ENCODE peak calls at places on chromosomes 12 and 14, in five cellular contexts. K, W, Q, H and X are unnamed samples.

GRCh38 chr12:38904932-38905479 is 385 bp downstream of the CPNE8 start:
- DNase-seq in H (peak), W (peak), K (peak), Q (peak), X (peak)

GRCh38 chr14:68140111-68140741 is 320.6 kb downstream of the RAD51B start:
- DNase-seq in W (peak), H (no peak), K (no peak), Q (no peak), X (no peak)

GRCh38 chr12:48423200-48423599 is 49.2 kb upstream of the ANP32D start:
- DNase-seq in W (peak), K (no peak), Q (no peak), H (no peak), X (no peak)

GRCh38 chr12:49962861-49963765 is 1.4 kb downstream of the AQP5 start:
- DNase-seq in W (no peak), Q (peak), H (peak), K (peak), X (peak)

GRCh38 chr14:23568600-23569310 is 1.2 kb upstream of the AP1G2 start:
- DNase-seq in Q (peak), W (no peak), H (peak), K (no peak), X (peak)

GRCh38 chr12:8816448-8816847 is 6.0 kb upstream of the A2ML1 start:
- DNase-seq in Q (no peak), H (no peak), W (no peak), K (no peak), X (no peak)

GRCh38 chr12:76413121-76413520 is 64.9 kb upstream of the BBS10 start:
- DNase-seq in K (no peak), H (no peak), W (no peak), Q (no peak), X (no peak)

GRCh38 chr12:101891462-101891971 is 14.1 kb downstream of the DRAM1 start:
- DNase-seq in Q (peak), H (no peak), W (peak), K (no peak), X (peak)

GRCh38 chr12:116982721-116983502 is 72.2 kb downstream of the FBXW8 start:
- DNase-seq in H (no peak), K (no peak), W (peak), Q (no peak), X (no peak)

GRCh38 chr14:73105727-73106126 is 30.6 kb upstream of the PSEN1 start:
- DNase-seq in H (no peak), W (no peak), Q (no peak), K (no peak), X (no peak)

GRCh38 chr12:108838194-108839010 is 19.0 kb downstream of the SSH1 start:
- DNase-seq in H (peak), Q (peak), K (peak), W (peak), X (peak)

GRCh38 chr14:94531187-94531586 is 21.9 kb upstream of the SERPINA12 start:
- DNase-seq in H (no peak), K (no peak), Q (no peak), W (no peak), X (no peak)

GRCh38 chr14:102491786-102492522 is 17.6 kb downstream of the ANKRD9 start:
- DNase-seq in K (peak), W (no peak), H (no peak), Q (peak), X (peak)

GRCh38 chr14:76961631-76962302 is 66.7 kb downstream of the IRF2BPL start:
- DNase-seq in Q (peak), K (peak), H (peak), W (peak), X (peak)

GRCh38 chr14:69268763-69269162 is 8.8 kb downstream of the GALNT16 start:
- DNase-seq in K (no peak), Q (no peak), W (peak), H (no peak), X (no peak)

GRCh38 chr12:7431993-7432685 is 11.8 kb downstream of the CD163L1 start:
- DNase-seq in K (no peak), Q (no peak), H (no peak), W (no peak), X (no peak)

GRCh38 chr12:52132754-52133161 is 53.3 kb downstream of the SMIM41 start:
- DNase-seq in H (no peak), K (no peak), Q (no peak), W (no peak), X (peak)

GRCh38 chr12:27105746-27106536 is 23.6 kb upstream of the C12orf71 start:
- DNase-seq in W (no peak), H (no peak), K (no peak), Q (no peak), X (no peak)

GRCh38 chr12:104886418-104887401 is 71.4 kb downstream of the SLC41A2 start:
- DNase-seq in W (peak), Q (no peak), H (no peak), K (no peak), X (no peak)

GRCh38 chr12:116319851-116320621 is 42.5 kb upstream of the MED13L start:
- DNase-seq in Q (no peak), W (peak), K (no peak), H (no peak), X (no peak)

GRCh38 chr12:97936165-97936564 is 473.6 kb downstream of the RMST start:
- DNase-seq in W (no peak), Q (no peak), K (no peak), H (no peak), X (no peak)

GRCh38 chr14:24364841-24365240 is 3.1 kb upstream of the NFATC4 start:
- DNase-seq in W (no peak), Q (no peak), K (no peak), H (no peak), X (no peak)

GRCh38 chr14:56115471-56115870 is 2.7 kb upstream of the PELI2 start:
- DNase-seq in W (no peak), H (no peak), Q (no peak), K (no peak), X (no peak)

GRCh38 chr12:71973687-71974086 is 35.0 kb downstream of the TPH2 start:
- DNase-seq in W (no peak), Q (no peak), K (no peak), H (no peak), X (no peak)

GRCh38 chr14:96304956-96305355 is 48.9 kb downstream of the BDKRB1 start:
- DNase-seq in W (no peak), Q (no peak), H (no peak), K (no peak), X (no peak)

GRCh38 chr12:100962086-100962712 is 167.6 kb downstream of the ANO4 start:
- DNase-seq in H (no peak), W (no peak), Q (no peak), K (no peak), X (no peak)

GRCh38 chr14:49977126-49977841 is 84.4 kb downstream of the ARF6 start:
- DNase-seq in Q (no peak), K (no peak), H (no peak), W (no peak), X (no peak)

GRCh38 chr14:103014466-103015319 is 42.7 kb downstream of the CDC42BPB start:
- DNase-seq in K (no peak), H (peak), Q (no peak), W (peak), X (no peak)

GRCh38 chr14:91230363-91231035 is 14.0 kb downstream of the GPR68 start:
- DNase-seq in Q (no peak), H (no peak), W (no peak), K (no peak), X (no peak)

GRCh38 chr14:54182419-54183040 is 214.3 kb upstream of the CDKN3 start:
- DNase-seq in K (no peak), Q (no peak), H (no peak), W (peak), X (no peak)

GRCh38 chr14:74800780-74801179 is 37.7 kb downstream of the YLPM1 start:
- DNase-seq in K (no peak), H (no peak), Q (no peak), W (no peak), X (no peak)

GRCh38 chr12:102527256-102527720 is 46.9 kb upstream of the IGF1 start:
- DNase-seq in H (no peak), Q (no peak), W (peak), K (no peak), X (no peak)

GRCh38 chr12:128131955-128132354 is 135.0 kb upstream of the TMEM132C start:
- DNase-seq in H (no peak), Q (no peak), W (no peak), K (no peak), X (no peak)

GRCh38 chr14:68248481-68249255 is 429.1 kb downstream of the RAD51B start:
- DNase-seq in W (peak), K (peak), H (no peak), Q (peak), X (peak)

GRCh38 chr12:19916982-19917381 is 451.4 kb upstream of the PDE3A start:
- DNase-seq in K (no peak), H (no peak), W (no peak), Q (no peak), X (no peak)

GRCh38 chr12:19912996-19913395 is 455.3 kb upstream of the PDE3A start:
- DNase-seq in K (peak), H (no peak), W (no peak), Q (no peak), X (no peak)

GRCh38 chr12:19916193-19916498 is 452.2 kb upstream of the PDE3A start:
- DNase-seq in Q (no peak), K (no peak), W (no peak), H (no peak), X (no peak)

GRCh38 chr12:19910681-19911080 is 457.7 kb upstream of the PDE3A start:
- DNase-seq in W (peak), Q (no peak), H (no peak), K (no peak), X (no peak)

GRCh38 chr12:19915392-19916192 is 452.7 kb upstream of the PDE3A start:
- DNase-seq in K (no peak), Q (no peak), W (peak), H (no peak), X (no peak)
- TF ChIP-seq CTCF in K (peak), Q (peak), W (peak), H (peak), X (peak)

DNA sequence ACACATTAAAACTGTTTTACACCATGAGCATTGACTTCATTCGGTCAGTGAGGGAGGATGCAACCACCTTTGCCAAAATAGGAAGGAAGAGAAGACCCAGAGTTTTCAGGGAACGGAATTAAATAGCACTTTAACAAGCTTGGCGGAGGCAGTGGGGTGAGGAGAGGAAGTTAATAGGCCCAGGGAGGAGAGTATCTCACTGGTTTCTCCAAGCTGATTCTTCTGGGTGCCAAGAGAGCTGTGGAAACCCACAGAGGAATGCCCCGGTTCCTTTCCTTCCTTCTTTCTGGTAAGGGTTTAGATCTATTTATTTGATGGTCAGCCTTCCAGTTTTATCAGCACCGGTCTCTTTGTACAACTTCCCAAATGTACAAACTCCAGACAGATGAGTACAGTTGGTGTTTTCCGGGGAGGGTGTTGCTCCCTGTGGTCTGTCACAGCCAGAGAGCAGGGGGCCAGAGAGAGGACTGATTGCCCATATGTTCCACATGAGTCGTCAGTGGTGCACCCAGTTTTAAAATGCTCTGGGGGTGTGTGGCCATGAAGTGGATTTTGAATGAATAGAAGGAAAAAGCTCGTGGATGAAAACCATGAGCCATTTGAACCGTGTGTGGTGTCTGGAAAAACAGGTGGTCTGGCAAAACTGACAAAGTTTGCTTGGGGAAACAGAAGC is 26.5 kb downstream of the PRKCH start:
- DNase-seq in Q (no peak), W (no peak), K (no peak), H (no peak), X (no peak)
- H3K27ac ChIP-seq in Q (peak), W (peak), K (no peak), H (peak), X (peak)

GRCh38 chr12:40013847-40014246 is 92.0 kb downstream of the SLC2A13 start:
- DNase-seq in H (no peak), K (no peak), W (no peak), Q (no peak), X (no peak)

GRCh38 chr12:40017488-40017887 is 88.4 kb downstream of the SLC2A13 start:
- DNase-seq in H (no peak), K (no peak), W (no peak), Q (no peak), X (no peak)

GRCh38 chr12:40013292-40013691 is 92.6 kb downstream of the SLC2A13 start:
- DNase-seq in H (no peak), W (no peak), K (no peak), Q (no peak), X (no peak)

GRCh38 chr12:40016960-40017359 is 88.9 kb downstream of the SLC2A13 start:
- DNase-seq in Q (no peak), W (peak), K (no peak), H (no peak), X (no peak)

DNA sequence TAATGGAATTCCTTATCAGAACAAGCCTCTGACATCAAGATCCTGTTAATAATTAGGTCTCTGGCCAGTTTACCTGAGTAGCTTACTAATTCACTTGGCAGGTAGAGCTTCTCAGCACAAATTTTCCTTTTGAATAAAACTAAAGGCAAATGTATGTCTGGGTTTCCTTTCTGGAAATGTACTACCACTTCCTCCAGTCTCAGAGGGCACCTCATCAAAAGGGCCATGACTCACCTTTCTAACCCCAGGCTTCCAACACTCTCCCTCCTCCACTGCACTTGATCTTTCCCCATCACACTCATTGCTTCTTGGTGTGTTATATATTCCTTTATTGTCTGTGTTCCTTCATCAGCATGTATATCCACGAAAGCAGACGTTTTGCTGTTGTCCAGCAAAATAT is 90.5 kb downstream of the SLC2A13 start:
- DNase-seq in Q (no peak), W (no peak), H (no peak), K (no peak), X (no peak)
- TF ChIP-seq CTCF in Q (no peak), W (no peak), H (no peak), K (no peak), X (no peak)

GRCh38 chr14:104099096-104100041 is 13.9 kb downstream of the ASPG start:
- DNase-seq in H (peak), K (peak), Q (peak), W (no peak), X (peak)
- H3K27ac ChIP-seq in H (no peak), K (no peak), Q (no peak), W (no peak), X (no peak)

GRCh38 chr12:123238330-123238682 is 5.1 kb downstream of the MTRFR start:
- DNase-seq in H (no peak), Q (no peak), W (no peak), K (no peak), X (no peak)
- TF ChIP-seq CTCF in H (no peak), Q (peak), W (no peak), K (no peak), X (no peak)

DNA sequence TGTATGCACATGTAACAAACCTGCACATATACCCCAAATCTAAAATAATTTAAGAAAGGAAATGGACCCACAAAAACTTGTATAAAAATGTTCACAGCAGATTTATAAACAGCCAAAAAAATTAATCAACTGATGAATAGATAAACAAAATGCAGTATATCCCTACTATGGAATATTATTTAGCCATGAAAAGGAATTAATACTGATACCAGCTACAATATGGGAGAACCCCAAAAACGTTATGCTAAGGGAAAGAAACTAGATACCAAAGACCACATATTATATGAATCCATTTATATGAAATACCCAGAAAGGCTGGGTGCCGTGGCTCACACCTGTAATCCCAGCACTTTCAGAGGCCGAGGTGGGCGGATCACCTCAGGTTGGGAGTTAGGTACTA is 20.9 kb downstream of the DUSP16 start:
- DNase-seq in H (no peak), W (no peak), K (no peak), Q (no peak), X (no peak)
- H3K27ac ChIP-seq in H (no peak), W (no peak), K (no peak), Q (no peak), X (no peak)

GRCh38 chr14:93318927-93319326 is 13.9 kb downstream of the BTBD7 start:
- DNase-seq in W (peak), K (no peak), Q (no peak), H (no peak), X (no peak)

GRCh38 chr14:93317200-93317599 is 15.6 kb downstream of the BTBD7 start:
- DNase-seq in H (no peak), Q (no peak), W (no peak), K (no peak), X (no peak)

GRCh38 chr14:93316716-93317115 is 16.1 kb downstream of the BTBD7 start:
- DNase-seq in H (no peak), W (no peak), K (no peak), Q (no peak), X (no peak)

GRCh38 chr14:93319494-93319893 is 13.3 kb downstream of the BTBD7 start:
- DNase-seq in K (no peak), H (no peak), W (no peak), Q (no peak), X (no peak)

DNA sequence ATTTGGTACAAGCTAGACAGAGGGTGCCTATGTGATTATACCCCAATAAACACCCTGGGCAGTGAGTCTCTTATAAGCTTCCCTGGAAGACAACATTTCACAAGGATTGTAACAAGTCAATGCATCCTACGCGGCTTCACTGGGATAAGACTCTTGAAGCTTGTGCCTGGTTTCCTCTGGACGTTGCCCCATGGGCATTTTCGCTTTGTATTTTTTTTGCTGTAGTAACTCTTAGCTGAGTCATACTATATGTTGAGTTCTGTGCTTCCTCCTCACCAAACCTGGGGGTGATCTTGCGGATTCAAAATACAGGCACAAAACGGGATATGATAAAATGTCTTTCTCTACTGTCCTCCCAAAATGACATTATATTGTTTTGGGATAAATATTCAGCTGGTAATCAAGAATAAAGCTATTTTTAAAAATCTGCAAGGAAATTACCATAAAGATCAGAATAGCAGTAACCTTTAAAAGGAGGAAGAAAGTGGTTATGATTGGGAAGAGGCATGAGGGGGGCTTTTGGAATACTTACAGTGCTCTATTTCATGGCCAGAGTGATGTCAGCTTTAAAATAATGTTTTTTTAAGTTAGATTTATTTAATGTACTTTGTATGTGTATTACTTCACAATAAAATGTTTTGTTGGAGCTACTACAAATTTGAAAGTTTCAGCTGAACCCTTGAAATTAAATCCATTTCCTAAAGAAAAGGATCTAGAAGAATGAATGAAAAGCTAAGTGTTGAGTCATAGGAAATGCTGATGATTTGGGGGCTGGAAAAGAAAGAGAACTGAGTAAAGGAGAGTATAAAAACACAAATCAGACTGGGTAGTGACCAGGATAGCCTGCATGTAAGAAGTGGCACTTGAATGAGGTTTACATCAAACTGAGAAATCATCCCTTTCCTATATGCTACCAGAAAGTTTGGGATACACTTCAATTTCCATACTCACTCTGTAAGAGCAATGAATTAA is 14.7 kb downstream of the BTBD7 start:
- DNase-seq in K (no peak), W (peak), H (no peak), Q (no peak), X (no peak)
- TF ChIP-seq CTCF in K (no peak), W (no peak), H (no peak), Q (no peak), X (no peak)